ENCODE peak calls at places on chromosomes 5 and 9, in seven cellular contexts. C is AML-193; L is naive thymus-derived CD8-positive, alpha-beta T cell; P is stimulated activated naive CD8-positive, alpha-beta T cell treated with anti-CD3 and anti-CD28 coated beads, Interleukin-15, Interleukin-2, amounts not matched to agents 100 U/mL and 50 U/mL, for 24 hours; V is T-helper 17 cell; O is DMS53; E is substantia nigra. T is an unnamed sample.

GRCh38 chr5:134138416-134139376 is 24.2 kb downstream of the TCF7 start:
- DNase-seq in V (no peak), C (no peak), L (peak; percentile 0), P (peak; percentile 81), O (no peak), E (no peak), T (no peak)

GRCh38 chr9:81633952-81634421 is 55.4 kb downstream of the TLE1 start:
- DNase-seq in C (no peak), P (no peak), V (no peak), L (no peak), O (no peak), E (no peak), T (no peak)

GRCh38 chr5:131277875-131278795 is 14.3 kb downstream of the CDC42SE2 start:
- DNase-seq in L (no peak), E (no peak), P (no peak), C (no peak), V (no peak), O (peak; percentile 62), T (no peak)

GRCh38 chr5:9785751-9786150 is 155.6 kb upstream of the TAS2R1 start:
- DNase-seq in P (no peak), L (no peak), C (no peak), V (no peak), E (no peak), O (peak; percentile 42), T (no peak)

GRCh38 chr9:89178162-89179120 is at the start of gene SHC3:
- DNase-seq in L (no peak), P (peak; percentile 20), E (no peak), O (no peak), C (no peak), V (no peak), T (no peak)

GRCh38 chr5:178555005-178555404 is 35.2 kb downstream of the COL23A1 start:
- DNase-seq in E (no peak), P (no peak), C (no peak), L (no peak), O (no peak), V (no peak), T (no peak)

GRCh38 chr9:112869917-112870316 is 20.8 kb downstream of the SLC46A2 start:
- DNase-seq in O (peak; percentile 21), C (no peak), V (no peak), P (no peak), E (no peak), L (no peak), T (no peak)

GRCh38 chr9:93064392-93065124 is 6.1 kb downstream of the SUSD3 start:
- DNase-seq in E (no peak), P (peak; percentile 87), L (peak; percentile 94), V (peak; percentile 71), O (peak; percentile 38), C (peak; percentile 93), T (peak; percentile 94)

GRCh38 chr9:121463026-121463827 is 36.4 kb downstream of the GGTA1 start:
- DNase-seq in C (peak; percentile 24), P (peak; percentile 54), E (peak; percentile 12), L (no peak), O (peak; percentile 77), V (no peak), T (no peak)

GRCh38 chr9:114477642-114478041 is 27.6 kb downstream of the WHRN start:
- DNase-seq in L (no peak), C (no peak), P (no peak), O (no peak), E (no peak), V (no peak), T (no peak)

T was measured in GDM1.